ENCODE peak calls at places on chromosomes 1 and 21, in four cellular contexts. F is PC-3, V is T-cell, G is kidney glomerular epithelial cell. X is an unnamed sample.

GRCh38 chr1:29805122-29805895 is 569.0 kb downstream of the PTPRU start:
- DNase-seq in V (no peak), F (no peak), G (no peak), X (no peak)

GRCh38 chr1:58363639-58364038 is 182.9 kb downstream of the OMA1 start:
- DNase-seq in F (no peak), G (no peak), V (no peak), X (no peak)

GRCh38 chr21:41472769-41473548 is 35.0 kb downstream of the TMPRSS2 start:
- DNase-seq in G (no peak), F (no peak), V (no peak), X (no peak)

GRCh38 chr1:3026581-3027511 is 5.6 kb downstream of the ACTRT2 start:
- DNase-seq in V (no peak), F (no peak), G (no peak), X (no peak)

GRCh38 chr1:2583331-2583791 is 3.2 kb upstream of the PRXL2B start:
- DNase-seq in F (no peak), G (no peak), V (no peak), X (no peak)

GRCh38 chr1:201108614-201109013 is 3.6 kb downstream of the CACNA1S start:
- DNase-seq in V (no peak), G (no peak), F (no peak), X (peak)

GRCh38 chr1:37634554-37635308 is at the start of gene RSPO1:
- DNase-seq in V (no peak), G (no peak), F (no peak), X (no peak)

GRCh38 chr1:229003233-229004031 is 267.5 kb upstream of the RAB4A start:
- DNase-seq in G (no peak), V (no peak), F (no peak), X (no peak)

GRCh38 chr1:234114648-234115307 is 210.3 kb downstream of the SLC35F3 start:
- DNase-seq in V (peak), F (peak), G (peak), X (peak)

GRCh38 chr1:225777583-225778411 is at the start of gene SRP9:
- DNase-seq in G (peak), F (peak), V (peak), X (peak)

GRCh38 chr1:37177230-37177864 is 143.0 kb upstream of the GRIK3 start:
- DNase-seq in V (no peak), G (no peak), F (peak), X (peak)

GRCh38 chr1:59156526-59157196 is 140.2 kb upstream of the FGGY start:
- DNase-seq in V (no peak), F (no peak), G (no peak), X (peak)

GRCh38 chr1:167262820-167263219 is 42.1 kb downstream of the POU2F1 start:
- DNase-seq in V (no peak), F (no peak), G (no peak), X (peak)

GRCh38 chr21:37208056-37208705 is 59.0 kb downstream of the VPS26C start:
- DNase-seq in V (no peak), F (no peak), G (no peak), X (peak)

GRCh38 chr1:198291036-198291435 is 134.2 kb downstream of the NEK7 start:
- DNase-seq in G (no peak), V (no peak), F (no peak), X (no peak)

GRCh38 chr1:105087496-105087895 is 1337.8 kb downstream of the AMY1C start:
- DNase-seq in V (no peak), F (peak), G (no peak), X (peak)